ENCODE peak calls at places on chromosome 2, in nine cellular contexts. J is COR-L47; Z is BE2C; U is sigmoid colon; B is cerebellar cortex; T is stimulated activated CD4-positive, alpha-beta T cell treated with anti-CD3 and anti-CD28 coated beads, Interleukin-15, amount 100 ng/mL, for 1 hour; G is upper lobe of left lung; P is nucleus accumbens; A is C1 segment of cervical spinal cord. C is an unnamed sample.

GRCh38 chr2:190119948-190120347 is 57.4 kb upstream of the MSTN start:
- DNase-seq in J (no peak), Z (no peak), U (no peak), B (no peak), T (no peak), G (peak; percentile 17), P (no peak), A (no peak), C (no peak)

GRCh38 chr2:120910956-120911951 is 175.6 kb downstream of the GLI2 start:
- DNase-seq in J (no peak), Z (no peak), U (no peak), B (no peak), T (no peak), G (no peak), P (no peak), A (no peak), C (no peak)

GRCh38 chr2:69007603-69008002 is 5.4 kb upstream of the ANTXR1 start:
- DNase-seq in J (no peak), Z (no peak), U (no peak), B (no peak), T (no peak), G (no peak), P (no peak), A (no peak), C (no peak)

GRCh38 chr2:123913266-123913810 is 111.7 kb upstream of the CNTNAP5 start:
- DNase-seq in J (no peak), Z (no peak), U (no peak), B (no peak), T (no peak), G (no peak), P (no peak), A (no peak), C (no peak)

GRCh38 chr2:240252191-240252871 is 111.9 kb upstream of the OTOS start:
- DNase-seq in J (no peak), Z (no peak), U (peak; percentile 57), B (no peak), T (no peak), G (peak; percentile 50), P (no peak), A (no peak), C (no peak)

GRCh38 chr2:227720680-227721079 is 2.9 kb upstream of the SLC19A3 start:
- DNase-seq in J (no peak), Z (no peak), U (no peak), B (no peak), T (no peak), G (no peak), P (no peak), A (no peak), C (no peak)

GRCh38 chr2:200466703-200467418 is 43.0 kb downstream of the KCTD18 start:
- DNase-seq in J (no peak), Z (no peak), U (peak; percentile 84), B (no peak), T (no peak), G (no peak), P (no peak), A (no peak), C (no peak)

GRCh38 chr2:231297108-231297908 is 98.2 kb upstream of the B3GNT7 start:
- DNase-seq in J (no peak), Z (peak; percentile 74), U (peak; percentile 76), B (peak; percentile 80), T (no peak), G (no peak), P (peak; percentile 79), A (peak; percentile 39), C (no peak)

GRCh38 chr2:222722327-222722946 is 51.0 kb downstream of the MOGAT1 start:
- DNase-seq in J (no peak), Z (no peak), U (no peak), B (no peak), T (no peak), G (no peak), P (no peak), A (no peak), C (no peak)

GRCh38 chr2:227862227-227862740 is 9.1 kb upstream of the DAW1 start:
- DNase-seq in J (peak; percentile 12), Z (peak; percentile 40), U (no peak), B (peak; percentile 31), T (no peak), G (no peak), P (peak; percentile 1), A (no peak), C (peak; percentile 21)

GRCh38 chr2:118430510-118431187 is 342.4 kb downstream of the INSIG2 start:
- DNase-seq in J (no peak), Z (no peak), U (no peak), B (no peak), T (no peak), G (no peak), P (no peak), A (no peak), C (no peak)

GRCh38 chr2:191811807-191812602 is 34.9 kb downstream of the CAVIN2 start:
- DNase-seq in J (peak; percentile 74), Z (peak; percentile 54), U (peak; percentile 73), B (peak; percentile 83), T (no peak), G (no peak), P (peak; percentile 85), A (peak; percentile 43), C (peak; percentile 9)

GRCh38 chr2:16652296-16653082 is 13.1 kb downstream of the CYRIA start:
- DNase-seq in J (no peak), Z (no peak), U (peak; percentile 71), B (no peak), T (no peak), G (no peak), P (peak; percentile 40), A (no peak), C (no peak)

GRCh38 chr2:196442211-196442610 is 197.3 kb upstream of the CCDC150 start:
- DNase-seq in J (no peak), Z (no peak), U (no peak), B (no peak), T (no peak), G (no peak), P (no peak), A (no peak), C (no peak)

GRCh38 chr2:177172034-177172880 is 40.3 kb upstream of the HNRNPA3 start:
- DNase-seq in J (no peak), Z (no peak), U (no peak), B (no peak), T (no peak), G (no peak), P (no peak), A (no peak), C (no peak)

C was measured in T-helper 9 cell.